ENCODE peak calls at places on chromosomes 1 and 21, in six cellular contexts. S is NCI-H1417; X is HFF-Myc; L is stimulated activated CD8-positive, alpha-beta memory T cell treated with anti-CD3 and anti-CD28 coated beads, Interleukin-4, amount 100 ng/mL, for 24 hours; H is T follicular helper cell; P is AML-193. O is an unnamed sample.

GRCh38 chr21:42237577-42237976 is 18.6 kb downstream of the ABCG1 start:
- DNase-seq in S (no peak), X (no peak), L (no peak), H (no peak), P (no peak), O (no peak)

GRCh38 chr1:155017946-155018316 is 15.3 kb downstream of the ZBTB7B start:
- DNase-seq in S (no peak), X (no peak), L (no peak), H (no peak), P (no peak), O (no peak)

GRCh38 chr21:34877485-34878128 is 171.5 kb downstream of the RUNX1 start:
- DNase-seq in S (no peak), X (no peak), L (no peak), H (no peak), P (no peak), O (no peak)

GRCh38 chr1:110587906-110588305 is 18.3 kb downstream of the KCNA2 start:
- DNase-seq in S (no peak), X (no peak), L (no peak), H (no peak), P (no peak), O (no peak)

GRCh38 chr1:55723001-55723400 is 507.8 kb upstream of the USP24 start:
- DNase-seq in S (no peak), X (no peak), L (no peak), H (no peak), P (no peak), O (no peak)

GRCh38 chr1:151542710-151543129 is 2.6 kb downstream of the TUFT1 start:
- DNase-seq in S (no peak), X (no peak), L (no peak), H (no peak), P (no peak), O (no peak)

GRCh38 chr21:34844924-34845238 is 176.1 kb downstream of the CLIC6 start:
- DNase-seq in S (peak), X (no peak), L (no peak), H (no peak), P (no peak), O (peak)

GRCh38 chr1:207321790-207322530 is 482 bp downstream of the CD55 start:
- DNase-seq in S (peak), X (no peak), L (no peak), H (no peak), P (no peak), O (no peak)

GRCh38 chr1:119632103-119632490 is 16.0 kb downstream of the ZNF697 start:
- DNase-seq in S (no peak), X (no peak), L (no peak), H (no peak), P (no peak), O (no peak)

O was measured in COR-L47.